ENCODE peak calls at places on chromosome 11, in nine cellular contexts. I is M059J; N is HuH-7; J is activated CD4-positive, CD25-positive, alpha-beta regulatory T cell; Y is activated CD8-positive, alpha-beta memory T cell treated with anti-CD3 and anti-CD28 coated beads for 1 hour; R is AG09309; M is activated naive CD8-positive, alpha-beta T cell treated with anti-CD3 and anti-CD28 coated beads, Interleukin-2, amount 50 U/mL, for 24 hours; B is epithelial cell of esophagus; E is thyroid gland. W is an unnamed sample.

GRCh38 chr11:128939591-128939990 is 3.1 kb downstream of the TP53AIP1 start:
- DNase-seq in N (no peak), E (no peak), R (no peak), M (no peak), J (no peak), I (no peak), Y (no peak), B (peak), W (no peak)

GRCh38 chr11:84408946-84409411 is 1122.8 kb upstream of the CCDC90B start:
- DNase-seq in B (peak), N (no peak), I (no peak), M (no peak), Y (no peak), R (peak), E (no peak), J (no peak), W (no peak)

GRCh38 chr11:126375726-126376125 is 20.2 kb downstream of the ST3GAL4 start:
- DNase-seq in R (no peak), E (no peak), Y (no peak), N (no peak), B (peak), I (peak), M (no peak), J (no peak), W (no peak)

GRCh38 chr11:121235057-121235456 is 57.5 kb upstream of the SC5D start:
- DNase-seq in I (peak), N (no peak), Y (no peak), R (no peak), B (no peak), J (no peak), E (no peak), M (no peak), W (no peak)

GRCh38 chr11:72038491-72038890 is 39.8 kb downstream of the IL18BP start:
- DNase-seq in I (no peak), R (peak), J (no peak), Y (no peak), M (no peak), B (peak), E (peak), N (no peak), W (no peak)

GRCh38 chr11:109553284-109553683 is 131.3 kb downstream of the C11orf87 start:
- DNase-seq in Y (no peak), I (no peak), M (no peak), B (no peak), J (no peak), N (no peak), R (no peak), E (no peak), W (no peak)

GRCh38 chr11:14907411-14908213 is 15.6 kb upstream of the CYP2R1 start:
- DNase-seq in Y (peak), R (no peak), I (peak), J (peak), B (peak), M (peak), N (peak), E (peak), W (peak)

GRCh38 chr11:2513441-2513840 is 68.6 kb downstream of the KCNQ1 start:
- DNase-seq in Y (no peak), N (no peak), R (no peak), B (no peak), J (no peak), E (no peak), I (no peak), M (no peak), W (no peak)

GRCh38 chr11:126727381-126727780 is 273.2 kb downstream of the KIRREL3 start:
- DNase-seq in N (no peak), B (no peak), M (no peak), I (no peak), R (no peak), E (no peak), J (no peak), Y (no peak), W (no peak)

GRCh38 chr11:69080361-69080973 is 31.7 kb downstream of the TPCN2 start:
- DNase-seq in R (no peak), I (peak), E (no peak), Y (no peak), M (peak), B (peak), N (no peak), J (no peak), W (peak)

GRCh38 chr11:130029137-130029536 is 26.5 kb upstream of the PRDM10 start:
- DNase-seq in B (peak), E (no peak), M (no peak), N (no peak), R (no peak), J (no peak), Y (no peak), I (peak), W (no peak)

GRCh38 chr11:64342869-64343739 is 3.1 kb downstream of the CCDC88B start:
- DNase-seq in R (no peak), M (no peak), B (no peak), J (no peak), I (no peak), N (no peak), Y (no peak), E (no peak), W (no peak)

GRCh38 chr11:57358543-57358961 is 20.4 kb downstream of the P2RX3 start:
- DNase-seq in N (no peak), I (peak), E (no peak), M (no peak), R (no peak), Y (no peak), B (peak), J (no peak), W (no peak)

GRCh38 chr11:18720086-18720810 is 5.7 kb downstream of the IGSF22 start:
- DNase-seq in I (peak), E (no peak), J (no peak), Y (no peak), M (no peak), R (peak), N (no peak), B (peak), W (no peak)

GRCh38 chr11:118064956-118065355 is 11.9 kb upstream of the TMPRSS4 start:
- DNase-seq in J (no peak), E (no peak), B (no peak), I (no peak), N (no peak), Y (no peak), M (no peak), R (no peak), W (no peak)

GRCh38 chr11:1511937-1512496 is 25.4 kb upstream of the MOB2 start:
- DNase-seq in N (no peak), Y (no peak), R (no peak), E (no peak), B (no peak), M (no peak), J (no peak), I (no peak), W (no peak)

GRCh38 chr11:102230911-102231310 is 86.4 kb upstream of the BIRC3 start:
- DNase-seq in B (no peak), N (no peak), E (no peak), M (no peak), J (no peak), R (no peak), Y (no peak), I (no peak), W (no peak)

GRCh38 chr11:63493127-63493526 is 2.2 kb upstream of the PLAAT5 start:
- DNase-seq in J (no peak), E (no peak), B (no peak), M (no peak), I (no peak), Y (no peak), N (no peak), R (no peak), W (no peak)

GRCh38 chr11:131514062-131514461 is 143.6 kb downstream of the NTM start:
- DNase-seq in E (no peak), R (no peak), J (no peak), M (no peak), I (no peak), Y (no peak), N (no peak), B (no peak), W (no peak)

GRCh38 chr11:65643971-65644370 is 6.1 kb downstream of the SIPA1 start:
- DNase-seq in J (no peak), N (no peak), M (no peak), B (peak), Y (no peak), I (peak), E (no peak), R (no peak), W (no peak)

GRCh38 chr11:10584071-10584501 is 15.6 kb upstream of the LYVE1 start:
- DNase-seq in M (no peak), R (peak), N (no peak), J (no peak), E (no peak), Y (no peak), B (no peak), I (peak), W (no peak)

GRCh38 chr11:131370901-131371790 is 731 bp downstream of the NTM start:
- DNase-seq in N (no peak), E (no peak), R (no peak), I (no peak), M (no peak), J (no peak), B (no peak), Y (no peak), W (no peak)

GRCh38 chr11:27305751-27306150 is 57.3 kb downstream of the CCDC34 start:
- DNase-seq in B (no peak), E (no peak), N (no peak), J (no peak), I (no peak), R (no peak), Y (no peak), M (no peak), W (no peak)

GRCh38 chr11:88175004-88175706 is at the start of gene RAB38:
- DNase-seq in M (peak), B (peak), Y (no peak), R (no peak), N (no peak), E (peak), J (no peak), I (peak), W (peak)

GRCh38 chr11:15565846-15566245 is 451.1 kb downstream of the INSC start:
- DNase-seq in N (no peak), E (no peak), R (no peak), B (no peak), J (no peak), M (no peak), I (no peak), Y (no peak), W (no peak)

GRCh38 chr11:119417726-119418540 is 5.0 kb downstream of the THY1 start:
- DNase-seq in J (no peak), E (peak), R (peak), M (no peak), I (peak), Y (no peak), B (peak), N (no peak), W (no peak)

GRCh38 chr11:69232821-69233760 is 60.9 kb upstream of the MYEOV start:
- DNase-seq in J (no peak), E (no peak), B (no peak), M (no peak), N (no peak), Y (no peak), I (no peak), R (no peak), W (no peak)

GRCh38 chr11:84901986-84902385 is 725.2 kb downstream of the DLG2 start:
- DNase-seq in M (no peak), J (no peak), R (peak), N (no peak), B (peak), E (no peak), Y (no peak), I (peak), W (no peak)

GRCh38 chr11:12840871-12841516 is 166.8 kb downstream of the TEAD1 start:
- DNase-seq in Y (no peak), J (no peak), R (no peak), I (peak), E (no peak), B (peak), M (no peak), N (no peak), W (no peak)

GRCh38 chr11:29093416-29093815 is 923.4 kb downstream of the KCNA4 start:
- DNase-seq in N (no peak), J (no peak), E (no peak), Y (no peak), B (peak), M (no peak), I (peak), R (peak), W (no peak)